ENCODE peak calls at places on chromosome 11, in five cellular contexts. P is endothelial cell; J is NAMALWA; A is activated T-helper 1 cell treated with anti-CD3 and anti-CD28 coated beads, Interleukin-12 subunit alpha, Interleukin-12 subunit beta, Interleukin-2, Interleukin-4 antibody, amounts not matched to agents 30 ng/mL and 10 ng/mL and 1 ng/mL, durations not matched to agents 14 hours and 24 hours and 36 hours; Y is EL. B is an unnamed sample.

GRCh38 chr11:115895594-115895993 is 391.4 kb upstream of the CADM1 start:
- DNase-seq in Y (no peak), J (no peak), A (no peak), P (no peak), B (no peak)

GRCh38 chr11:35242412-35242811 is 103.4 kb downstream of the CD44 start:
- DNase-seq in J (no peak), P (no peak), A (no peak), Y (peak), B (no peak)

GRCh38 chr11:60985501-60985900 is 14.0 kb downstream of the CD6 start:
- DNase-seq in A (no peak), J (no peak), Y (no peak), P (no peak), B (no peak)

GRCh38 chr11:47917643-47918369 is 62.6 kb upstream of the PTPRJ start:
- DNase-seq in P (no peak), J (peak), Y (peak), A (no peak), B (peak)

GRCh38 chr11:96781082-96781481 is 391.3 kb downstream of the JRKL start:
- DNase-seq in A (no peak), P (no peak), Y (no peak), J (no peak), B (no peak)

GRCh38 chr11:12164061-12165014 is 53.9 kb downstream of the MICAL2 start:
- DNase-seq in A (no peak), Y (peak), J (no peak), P (no peak), B (peak)

GRCh38 chr11:75768112-75768908 is at the start of gene DGAT2:
- DNase-seq in Y (peak), J (peak), A (peak), P (peak), B (peak)

GRCh38 chr11:131457163-131457562 is 86.7 kb downstream of the NTM start:
- DNase-seq in J (no peak), P (no peak), A (no peak), Y (no peak), B (no peak)

GRCh38 chr11:88508558-88508807 is 170.9 kb upstream of the CTSC start:
- DNase-seq in J (no peak), P (peak), Y (no peak), A (no peak), B (no peak)

GRCh38 chr11:86442420-86442819 is 67.7 kb downstream of the CCDC81 start:
- DNase-seq in J (no peak), A (no peak), P (no peak), Y (peak), B (no peak)